ENCODE peak calls at places on chromosomes 13 and 19, in four cellular contexts. One of them, this sample, is unnamed.

GRCh38 chr13:104831823-104832222 is 1703.6 kb downstream of the EFNB2 start:
- DNase-seq in kidney epithelial cell: no peak
- DNase-seq in Calu3: no peak
- DNase-seq in ovary: no peak
- DNase-seq in this sample: no peak

GRCh38 chr13:30422056-30422914 is at the start of gene UBE2L5:
- DNase-seq in Calu3: peak
- DNase-seq in ovary: peak
- DNase-seq in kidney epithelial cell: no peak
- DNase-seq in this sample: no peak

GRCh38 chr13:43805071-43805468 is 18.3 kb upstream of the ENOX1 start:
- DNase-seq in kidney epithelial cell: peak
- DNase-seq in ovary: no peak
- DNase-seq in Calu3: peak
- DNase-seq in this sample: peak

GRCh38 chr13:40477623-40478608 is 188.5 kb downstream of the FOXO1 start:
- DNase-seq in Calu3: no peak
- DNase-seq in ovary: no peak
- DNase-seq in kidney epithelial cell: no peak
- DNase-seq in this sample: no peak

GRCh38 chr13:70380809-70381208 is 272.6 kb upstream of the KLHL1 start:
- DNase-seq in ovary: no peak
- DNase-seq in Calu3: no peak
- DNase-seq in kidney epithelial cell: no peak
- DNase-seq in this sample: no peak

GRCh38 chr13:79935121-79935520 is 405.8 kb downstream of the SPRY2 start:
- DNase-seq in Calu3: no peak
- DNase-seq in kidney epithelial cell: no peak
- DNase-seq in ovary: no peak
- DNase-seq in this sample: no peak

GRCh38 chr13:109211616-109212015 is 574.8 kb downstream of the IRS2 start:
- DNase-seq in ovary: no peak
- DNase-seq in Calu3: peak
- DNase-seq in kidney epithelial cell: no peak
- DNase-seq in this sample: no peak

GRCh38 chr13:107329991-107330390 is 762.1 kb upstream of the ARGLU1 start:
- DNase-seq in ovary: no peak
- DNase-seq in Calu3: no peak
- DNase-seq in kidney epithelial cell: no peak
- DNase-seq in this sample: no peak

GRCh38 chr19:14116918-14117578 is 514 bp downstream of the PRKACA start:
- DNase-seq in kidney epithelial cell: no peak
- DNase-seq in Calu3: no peak
- DNase-seq in ovary: peak
- DNase-seq in this sample: no peak

GRCh38 chr19:17754634-17755532 is 3.6 kb downstream of the FCHO1 start:
- DNase-seq in Calu3: no peak
- DNase-seq in kidney epithelial cell: no peak
- DNase-seq in ovary: no peak
- DNase-seq in this sample: no peak

GRCh38 chr13:27281420-27281819 is 10.8 kb downstream of the RASL11A start:
- DNase-seq in kidney epithelial cell: no peak
- DNase-seq in Calu3: no peak
- DNase-seq in ovary: no peak
- DNase-seq in this sample: no peak

GRCh38 chr13:110882228-110882627 is 32.6 kb downstream of the ANKRD10 start:
- DNase-seq in ovary: no peak
- DNase-seq in Calu3: no peak
- DNase-seq in kidney epithelial cell: no peak
- DNase-seq in this sample: no peak

GRCh38 chr13:111516712-111517640 is 196.5 kb downstream of the TEX29 start:
- DNase-seq in Calu3: no peak
- DNase-seq in ovary: no peak
- DNase-seq in kidney epithelial cell: no peak
- DNase-seq in this sample: no peak

GRCh38 chr13:36766295-36766694 is 52.7 kb upstream of the RFXAP start:
- DNase-seq in kidney epithelial cell: peak
- DNase-seq in ovary: no peak
- DNase-seq in Calu3: peak
- DNase-seq in this sample: no peak

GRCh38 chr13:79779761-79780160 is 298.8 kb downstream of the NDFIP2 start:
- DNase-seq in Calu3: no peak
- DNase-seq in kidney epithelial cell: no peak
- DNase-seq in ovary: peak
- DNase-seq in this sample: no peak

GRCh38 chr19:33797821-33798633 is 1.4 kb downstream of the KCTD15 start:
- DNase-seq in ovary: peak
- DNase-seq in kidney epithelial cell: no peak
- DNase-seq in Calu3: peak
- DNase-seq in this sample: no peak

GRCh38 chr13:24323036-24323738 is 13.8 kb downstream of the C1QTNF9 start:
- DNase-seq in Calu3: no peak
- DNase-seq in kidney epithelial cell: no peak
- DNase-seq in ovary: no peak
- DNase-seq in this sample: no peak

GRCh38 chr19:47445937-47446402 is 25.7 kb downstream of the SLC8A2 start:
- DNase-seq in Calu3: peak
- DNase-seq in kidney epithelial cell: no peak
- DNase-seq in ovary: peak
- DNase-seq in this sample: no peak

GRCh38 chr19:40717880-40718773 is 1.2 kb downstream of the ITPKC start:
- DNase-seq in kidney epithelial cell: no peak
- DNase-seq in ovary: peak
- DNase-seq in Calu3: peak
- DNase-seq in this sample: no peak

GRCh38 chr13:23372264-23372905 is 61.1 kb downstream of the SACS start:
- DNase-seq in ovary: no peak
- DNase-seq in Calu3: no peak
- DNase-seq in kidney epithelial cell: no peak
- DNase-seq in this sample: no peak

GRCh38 chr13:106518535-106518934 is 16.9 kb downstream of the EFNB2 start:
- DNase-seq in Calu3: no peak
- DNase-seq in kidney epithelial cell: no peak
- DNase-seq in ovary: no peak
- DNase-seq in this sample: no peak

GRCh38 chr19:4075373-4075772 is 8.7 kb upstream of the ZBTB7A start:
- DNase-seq in ovary: no peak
- DNase-seq in kidney epithelial cell: no peak
- DNase-seq in Calu3: no peak
- DNase-seq in this sample: no peak

GRCh38 chr13:48626077-48626449 is 27.7 kb upstream of the CYSLTR2 start:
- DNase-seq in ovary: no peak
- DNase-seq in kidney epithelial cell: peak
- DNase-seq in Calu3: no peak
- DNase-seq in this sample: no peak

GRCh38 chr13:105848494-105848893 is 687.0 kb downstream of the EFNB2 start:
- DNase-seq in kidney epithelial cell: no peak
- DNase-seq in ovary: no peak
- DNase-seq in Calu3: no peak
- DNase-seq in this sample: peak

GRCh38 chr13:109616021-109616420 is 170.4 kb downstream of the IRS2 start:
- DNase-seq in Calu3: no peak
- DNase-seq in kidney epithelial cell: no peak
- DNase-seq in ovary: no peak
- DNase-seq in this sample: no peak

GRCh38 chr19:41000310-41000737 is 9.2 kb downstream of the CYP2B6 start:
- DNase-seq in Calu3: peak
- DNase-seq in kidney epithelial cell: no peak
- DNase-seq in ovary: no peak
- DNase-seq in this sample: no peak

GRCh38 chr19:10508036-10508435 is 4.9 kb upstream of the KEAP1 start:
- DNase-seq in Calu3: no peak
- DNase-seq in ovary: no peak
- DNase-seq in kidney epithelial cell: no peak
- DNase-seq in this sample: no peak

GRCh38 chr19:16261584-16262370 is 62.8 kb upstream of the KLF2 start:
- DNase-seq in kidney epithelial cell: no peak
- DNase-seq in ovary: no peak
- DNase-seq in Calu3: no peak
- DNase-seq in this sample: no peak

GRCh38 chr13:109768616-109769015 is 17.8 kb downstream of the IRS2 start:
- DNase-seq in ovary: no peak
- DNase-seq in kidney epithelial cell: no peak
- DNase-seq in Calu3: no peak
- DNase-seq in this sample: no peak

GRCh38 chr13:44749906-44750305 is 173.8 kb upstream of the TSC22D1 start:
- DNase-seq in Calu3: no peak
- DNase-seq in kidney epithelial cell: no peak
- DNase-seq in ovary: no peak
- DNase-seq in this sample: no peak

GRCh38 chr13:33744589-33745369 is 73.2 kb upstream of the RFC3 start:
- DNase-seq in Calu3: no peak
- DNase-seq in ovary: peak
- DNase-seq in kidney epithelial cell: no peak
- DNase-seq in this sample: no peak

GRCh38 chr13:102970542-102970941 is 95.7 kb downstream of the SLC10A2 start:
- DNase-seq in ovary: no peak
- DNase-seq in Calu3: no peak
- DNase-seq in kidney epithelial cell: no peak
- DNase-seq in this sample: no peak

GRCh38 chr19:56119585-56119978 is 1.5 kb downstream of the ZNF787 start:
- DNase-seq in Calu3: peak
- DNase-seq in kidney epithelial cell: no peak
- DNase-seq in ovary: no peak
- DNase-seq in this sample: no peak

DNA sequence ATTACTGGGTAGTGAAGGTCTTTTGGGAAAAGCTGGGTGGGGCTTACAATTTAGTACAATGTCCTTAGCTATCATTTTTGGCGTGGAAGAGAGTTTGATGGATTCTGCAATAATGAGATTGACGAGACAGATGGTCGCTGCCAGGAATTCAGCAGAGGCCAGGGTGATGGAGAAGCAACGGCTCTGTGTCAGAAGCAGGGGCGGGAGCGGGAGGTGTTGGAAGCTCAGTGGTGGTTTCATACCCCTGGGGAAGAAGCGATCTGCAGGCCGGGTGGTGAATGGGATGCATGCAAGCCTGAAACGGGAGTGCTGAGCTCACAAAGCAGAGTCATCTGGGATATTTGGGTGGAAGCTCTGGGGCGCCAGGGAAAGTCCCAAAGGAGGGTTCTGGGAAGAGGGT is 370.8 kb downstream of the ZNF536 start:
- DNase-seq in Calu3: no peak
- DNase-seq in kidney epithelial cell: no peak
- DNase-seq in ovary: no peak
- DNase-seq in this sample: no peak
- TF ChIP-seq CTCF in Calu3: no peak
- TF ChIP-seq CTCF in kidney epithelial cell: no peak
- TF ChIP-seq CTCF in ovary: no peak
- TF ChIP-seq CTCF in this sample: no peak

DNA sequence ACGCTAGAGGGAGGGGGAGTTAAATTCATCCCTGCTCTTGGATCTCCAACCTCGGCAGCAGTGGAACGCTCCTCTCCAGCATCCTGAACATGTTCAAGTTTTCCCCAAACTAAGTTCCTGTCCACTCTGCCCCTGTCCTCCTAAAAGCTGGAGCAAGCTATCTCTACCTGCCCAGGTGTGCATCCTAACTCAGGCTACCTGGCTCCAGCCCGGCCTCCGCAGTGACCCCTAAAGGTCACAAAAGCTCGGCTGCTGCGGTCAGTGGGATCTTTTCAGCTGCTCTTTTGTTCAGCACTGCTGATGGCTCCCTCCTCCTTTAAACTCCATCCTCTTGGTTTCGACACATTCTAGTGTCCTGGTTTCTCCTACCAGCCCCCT is 1.4 kb downstream of the DCUN1D2 start:
- DNase-seq in kidney epithelial cell: no peak
- DNase-seq in Calu3: peak
- DNase-seq in ovary: peak
- DNase-seq in this sample: no peak
- TF ChIP-seq CTCF in kidney epithelial cell: no peak
- TF ChIP-seq CTCF in Calu3: no peak
- TF ChIP-seq CTCF in ovary: no peak
- TF ChIP-seq CTCF in this sample: no peak

GRCh38 chr13:101838305-101838835 is 385.9 kb downstream of the ITGBL1 start:
- DNase-seq in Calu3: no peak
- DNase-seq in kidney epithelial cell: no peak
- DNase-seq in ovary: no peak
- DNase-seq in this sample: no peak
- TF ChIP-seq CTCF in Calu3: no peak
- TF ChIP-seq CTCF in kidney epithelial cell: no peak
- TF ChIP-seq CTCF in ovary: no peak
- TF ChIP-seq CTCF in this sample: no peak

GRCh38 chr19:1275260-1275975 is at the start of gene FAM174C:
- DNase-seq in Calu3: peak
- DNase-seq in ovary: peak
- DNase-seq in kidney epithelial cell: peak
- DNase-seq in this sample: no peak
- TF ChIP-seq CTCF in Calu3: no peak
- TF ChIP-seq CTCF in ovary: no peak
- TF ChIP-seq CTCF in kidney epithelial cell: no peak
- TF ChIP-seq CTCF in this sample: no peak

DNA sequence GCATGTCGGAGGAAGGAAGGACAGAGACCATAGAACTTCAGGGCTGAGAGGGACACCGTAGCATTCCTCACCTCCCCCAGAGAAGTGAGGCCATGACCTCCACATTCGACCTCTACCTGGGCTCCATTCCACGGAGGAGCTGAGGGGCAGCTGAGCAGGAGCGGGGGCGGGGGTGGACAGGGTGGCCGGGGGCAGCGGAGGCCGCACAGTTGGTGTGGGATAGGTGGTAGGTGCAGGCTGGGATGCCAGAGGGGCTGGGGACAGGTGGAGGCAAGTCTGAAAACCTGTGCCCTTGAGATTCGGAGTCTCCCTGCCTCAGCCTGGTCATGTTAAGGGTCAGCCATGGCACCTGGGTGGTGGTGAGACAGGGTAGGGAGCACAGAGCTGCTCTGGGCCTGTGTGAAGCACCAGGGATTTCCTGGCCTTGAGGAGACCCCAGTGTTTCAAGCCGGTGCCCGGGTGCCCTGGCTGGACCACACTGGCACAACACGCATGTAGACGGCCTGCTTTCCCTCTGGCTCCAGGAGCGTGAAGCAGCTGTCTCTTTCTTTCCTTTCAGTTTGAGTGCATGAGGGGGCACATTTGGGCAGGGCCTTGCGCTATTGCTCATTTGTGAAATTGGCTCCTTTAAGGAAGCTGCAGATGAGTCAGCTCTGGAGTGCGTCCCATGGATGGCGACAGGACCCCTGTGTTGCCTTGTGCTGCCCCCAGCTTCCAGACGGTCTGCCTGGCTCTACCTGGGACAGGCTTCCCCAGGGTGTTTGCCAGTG is 51.8 kb downstream of the TSSK6 start:
- DNase-seq in ovary: peak
- DNase-seq in Calu3: no peak
- DNase-seq in kidney epithelial cell: no peak
- DNase-seq in this sample: no peak
- TF ChIP-seq CTCF in ovary: no peak
- TF ChIP-seq CTCF in Calu3: no peak
- TF ChIP-seq CTCF in kidney epithelial cell: no peak
- TF ChIP-seq CTCF in this sample: no peak

GRCh38 chr19:6020972-6021805 is 43.2 kb upstream of the RANBP3 start:
- DNase-seq in kidney epithelial cell: no peak
- DNase-seq in Calu3: no peak
- DNase-seq in ovary: no peak
- DNase-seq in this sample: no peak
- TF ChIP-seq CTCF in kidney epithelial cell: no peak
- TF ChIP-seq CTCF in Calu3: no peak
- TF ChIP-seq CTCF in ovary: no peak
- TF ChIP-seq CTCF in this sample: no peak